ENCODE peak calls at places on chromosomes 5 and 9, in six cellular contexts. Z is transverse colon, V is OCI-LY7, M is neuronal stem cell, I is aorta, Y is fibroblast of pulmonary artery. X is an unnamed sample.

GRCh38 chr5:91925249-91925648 is 542.1 kb upstream of the ARRDC3 start:
- DNase-seq in Z (no peak), V (no peak), M (no peak), I (no peak), Y (no peak), X (no peak)

GRCh38 chr5:149211566-149211965 is 60.1 kb upstream of the AFAP1L1 start:
- DNase-seq in Z (no peak), V (no peak), M (no peak), I (no peak), Y (peak; percentile 64), X (no peak)

GRCh38 chr9:110199643-110200042 is 8.3 kb downstream of the C9orf152 start:
- DNase-seq in Z (no peak), V (no peak), M (no peak), I (no peak), Y (no peak), X (no peak)

GRCh38 chr9:124716795-124717194 is 54.3 kb downstream of the NR6A1 start:
- DNase-seq in Z (no peak), V (no peak), M (no peak), I (no peak), Y (no peak), X (no peak)

GRCh38 chr9:128683340-128684064 is 5.5 kb upstream of the SET start:
- DNase-seq in Z (peak; percentile 77), V (peak; percentile 87), M (peak; percentile 76), I (peak; percentile 76), Y (peak; percentile 82), X (peak; percentile 45)

GRCh38 chr9:98482248-98482647 is 226.5 kb downstream of the GABBR2 start:
- DNase-seq in Z (no peak), V (no peak), M (no peak), I (no peak), Y (peak; percentile 37), X (no peak)

GRCh38 chr9:133071484-133072150 is 9.8 kb downstream of the CEL start:
- DNase-seq in Z (no peak), V (no peak), M (no peak), I (peak; percentile 47), Y (no peak), X (no peak)

GRCh38 chr5:154238776-154239481 is 48.4 kb downstream of the GALNT10 start:
- DNase-seq in Z (no peak), V (peak; percentile 54), M (no peak), I (no peak), Y (no peak), X (no peak)

GRCh38 chr9:14344846-14345585 is 31.1 kb upstream of the NFIB start:
- DNase-seq in Z (no peak), V (no peak), M (no peak), I (no peak), Y (no peak), X (peak; percentile 67)

GRCh38 chr9:107644774-107645463 is 155.3 kb upstream of the KLF4 start:
- DNase-seq in Z (peak; percentile 28), V (no peak), M (no peak), I (no peak), Y (peak; percentile 70), X (peak; percentile 81)

GRCh38 chr5:1801954-1802295 is 718 bp downstream of the NDUFS6 start:
- DNase-seq in Z (no peak), V (peak; percentile 34), M (no peak), I (no peak), Y (no peak), X (no peak)

GRCh38 chr5:104400941-104401340 is 838.4 kb upstream of the NUDT12 start:
- DNase-seq in Z (no peak), V (no peak), M (no peak), I (no peak), Y (no peak), X (no peak)

GRCh38 chr5:120684749-120685415 is 220.8 kb downstream of the PRR16 start:
- DNase-seq in Z (no peak), V (peak; percentile 2), M (no peak), I (no peak), Y (no peak), X (no peak)

GRCh38 chr9:13588151-13589043 is 308.9 kb upstream of the MPDZ start:
- DNase-seq in Z (no peak), V (no peak), M (no peak), I (no peak), Y (peak; percentile 29), X (no peak)

GRCh38 chr5:151459680-151460079 is 12.3 kb downstream of the SLC36A1 start:
- DNase-seq in Z (no peak), V (no peak), M (no peak), I (no peak), Y (no peak), X (no peak)

GRCh38 chr5:142716963-142717362 is 31.1 kb upstream of the FGF1 start:
- DNase-seq in Z (peak; percentile 22), V (peak; percentile 56), M (no peak), I (peak; percentile 79), Y (peak; percentile 66), X (peak; percentile 76)

GRCh38 chr5:150119421-150120061 is 33.2 kb upstream of the CSF1R start:
- DNase-seq in Z (peak; percentile 8), V (no peak), M (no peak), I (peak; percentile 57), Y (no peak), X (no peak)

GRCh38 chr5:82105457-82105856 is 133.6 kb downstream of the ATG10 start:
- DNase-seq in Z (no peak), V (no peak), M (no peak), I (no peak), Y (peak; percentile 8), X (no peak)

GRCh38 chr5:78405820-78406750 is 45.7 kb downstream of the SCAMP1 start:
- DNase-seq in Z (no peak), V (no peak), M (no peak), I (no peak), Y (peak; percentile 45), X (no peak)

GRCh38 chr5:108125771-108126511 is 256.0 kb downstream of the FBXL17 start:
- DNase-seq in Z (no peak), V (no peak), M (no peak), I (no peak), Y (no peak), X (no peak)

GRCh38 chr5:6656680-6657079 is 23.4 kb downstream of the SRD5A1 start:
- DNase-seq in Z (no peak), V (peak; percentile 52), M (no peak), I (no peak), Y (no peak), X (no peak)

GRCh38 chr5:35041251-35041650 is 6.5 kb downstream of the AGXT2 start:
- DNase-seq in Z (no peak), V (no peak), M (no peak), I (no peak), Y (peak; percentile 46), X (no peak)

GRCh38 chr5:77262685-77263084 is 52.2 kb downstream of the PDE8B start:
- DNase-seq in Z (no peak), V (no peak), M (no peak), I (no peak), Y (no peak), X (no peak)

GRCh38 chr9:136438548-136438908 is 1.1 kb downstream of the INPP5E start:
- DNase-seq in Z (no peak), V (peak; percentile 34), M (peak; percentile 17), I (no peak), Y (no peak), X (no peak)

GRCh38 chr9:136438909-136439549 is 616 bp downstream of the INPP5E start:
- DNase-seq in Z (peak; percentile 35), V (peak; percentile 61), M (no peak), I (no peak), Y (peak; percentile 10), X (peak; percentile 74)

GRCh38 chr9:136436055-136436634 is 3.5 kb downstream of the INPP5E start:
- DNase-seq in Z (no peak), V (no peak), M (no peak), I (no peak), Y (no peak), X (peak; percentile 41)

GRCh38 chr9:136437839-136438547 is 1.7 kb downstream of the INPP5E start:
- DNase-seq in Z (no peak), V (no peak), M (no peak), I (no peak), Y (peak; percentile 45), X (no peak)

GRCh38 chr9:136437430-136437829 is 2.2 kb downstream of the INPP5E start:
- DNase-seq in Z (no peak), V (no peak), M (no peak), I (no peak), Y (peak; percentile 58), X (no peak)
- H3K4me3 ChIP-seq in Z (no peak overlapping the region), V (peak overlapping the region; percentile 87), M (no peak overlapping the region), I (no peak overlapping the region), Y (peak overlapping the region; percentile 62), X (no peak overlapping the region)

DNA sequence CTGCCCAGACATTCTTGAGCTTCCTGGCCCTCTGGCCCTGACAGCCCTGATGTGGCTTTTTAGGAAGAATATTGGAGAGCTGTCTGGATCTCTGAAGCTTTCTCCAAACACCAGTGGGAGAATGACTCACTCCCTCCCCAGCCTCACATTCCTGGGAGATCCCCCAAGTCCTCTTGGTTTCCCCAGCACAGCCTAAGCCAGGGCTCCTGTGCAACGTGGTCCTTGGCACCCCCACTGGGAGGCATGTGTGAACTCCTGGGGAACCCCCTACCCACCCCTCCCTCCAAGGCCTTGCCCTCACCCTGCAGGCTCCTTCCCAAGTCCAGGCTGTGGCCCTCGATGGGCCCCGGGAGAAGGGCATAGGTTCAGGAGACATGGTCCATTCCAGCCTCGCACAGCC is 12.7 kb downstream of the GLIPR2 start:
- DNase-seq in Z (no peak), V (no peak), M (no peak), I (no peak), Y (peak; percentile 68), X (peak; percentile 30)
- H3K4me3 ChIP-seq in Z (no peak overlapping the region), V (no peak overlapping the region), M (no peak overlapping the region), I (no peak overlapping the region), Y (no peak overlapping the region), X (no peak overlapping the region)

GRCh38 chr9:92739346-92740014 is 25.2 kb downstream of the BICD2 start:
- DNase-seq in Z (no peak), V (no peak), M (no peak), I (peak; percentile 35), Y (no peak), X (no peak)

GRCh38 chr9:92740015-92740408 is 24.6 kb downstream of the BICD2 start:
- DNase-seq in Z (no peak), V (no peak), M (no peak), I (no peak), Y (peak; percentile 60), X (no peak)

GRCh38 chr9:92738661-92739081 is 26.0 kb downstream of the BICD2 start:
- DNase-seq in Z (no peak), V (no peak), M (no peak), I (peak; percentile 61), Y (no peak), X (no peak)

GRCh38 chr9:92740446-92740961 is 24.1 kb downstream of the BICD2 start:
- DNase-seq in Z (no peak), V (no peak), M (no peak), I (peak; percentile 65), Y (no peak), X (no peak)

DNA sequence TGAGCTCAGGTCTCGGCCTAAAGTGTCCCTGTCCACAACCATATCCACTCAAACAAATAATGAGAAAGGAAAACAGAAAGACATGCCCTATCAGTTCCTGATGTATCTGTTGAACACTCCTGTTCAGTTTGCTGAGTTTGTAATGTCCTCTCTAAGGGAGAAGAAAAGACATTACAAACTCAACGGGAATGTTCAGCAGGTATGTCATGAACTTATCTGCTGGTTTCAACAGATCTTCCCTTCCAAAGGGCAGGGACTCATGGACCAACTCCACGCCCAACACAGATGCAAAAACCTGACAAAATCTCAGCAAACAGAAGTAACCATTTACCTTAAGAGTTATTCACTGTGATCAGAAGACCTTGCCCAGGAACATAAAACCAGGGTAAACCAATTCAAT is 23.7 kb downstream of the BICD2 start:
- DNase-seq in Z (no peak), V (no peak), M (no peak), I (no peak), Y (no peak), X (no peak)
- H3K4me3 ChIP-seq in Z (no peak overlapping the region), V (peak overlapping the region; percentile 36), M (no peak overlapping the region), I (no peak overlapping the region), Y (no peak overlapping the region), X (no peak overlapping the region)

GRCh38 chr9:136846376-136847064 is 2.7 kb upstream of the PHPT1 start:
- DNase-seq in Z (no peak), V (no peak), M (no peak), I (no peak), Y (no peak), X (no peak)
- H3K4me3 ChIP-seq in Z (no peak overlapping the region), V (no peak overlapping the region), M (peak overlapping the region; percentile 74), I (no peak overlapping the region), Y (no peak overlapping the region), X (no peak overlapping the region)

X was measured in right cardiac atrium.